ENCODE peak calls at places on chromosomes 4 and X, in eight cellular contexts. I, C, B, F, V, G, J and X are unnamed samples.

GRCh38 chr4:106095408-106095807 is 200.1 kb downstream of the NPNT start:
- DNase-seq in C (peak; percentile 2), I (no peak), J (no peak), F (no peak), G (no peak), V (no peak), B (no peak), X (no peak)

GRCh38 chr4:72209600-72209999 is 177.8 kb downstream of the NPFFR2 start:
- DNase-seq in F (no peak), C (no peak), V (no peak), B (no peak), G (no peak), J (no peak), I (no peak), X (no peak)

GRCh38 chr4:2389691-2390090 is 28.8 kb downstream of the ZFYVE28 start:
- DNase-seq in G (no peak), V (no peak), C (no peak), I (no peak), J (no peak), F (no peak), B (no peak), X (no peak)

GRCh38 chr4:146548443-146548842 is 26.7 kb upstream of the SLC10A7 start:
- DNase-seq in F (no peak), J (no peak), I (no peak), C (no peak), V (no peak), B (no peak), G (peak; percentile 48), X (no peak)

GRCh38 chr4:24736066-24736465 is 59.3 kb upstream of the SOD3 start:
- DNase-seq in J (peak; percentile 27), F (no peak), C (peak; percentile 20), B (peak; percentile 10), V (no peak), G (no peak), I (no peak), X (no peak)

GRCh38 chr4:54418468-54418867 is 189.4 kb downstream of the PDGFRA start:
- DNase-seq in J (no peak), C (no peak), V (no peak), G (no peak), B (no peak), I (no peak), F (no peak), X (no peak)

GRCh38 chrX:74579597-74580209 is 34.7 kb downstream of the RLIM start:
- DNase-seq in C (peak; percentile 14), G (no peak), F (no peak), B (peak; percentile 5), I (no peak), J (no peak), V (no peak), X (no peak)

GRCh38 chrX:23383411-23383810 is 48.8 kb downstream of the PTCHD1 start:
- DNase-seq in F (no peak), J (no peak), C (peak; percentile 7), B (peak; percentile 49), I (no peak), G (no peak), V (no peak), X (no peak)

GRCh38 chrX:427812-428725 is 41.4 kb upstream of the PPP2R3B start:
- DNase-seq in G (peak; percentile 12), F (peak; percentile 49), C (no peak), J (no peak), V (no peak), B (peak; percentile 12), I (no peak), X (no peak)

GRCh38 chr4:14294611-14295010 is 667.1 kb upstream of the BOD1L1 start:
- DNase-seq in G (no peak), F (no peak), B (peak; percentile 46), I (no peak), C (peak; percentile 23), J (no peak), V (no peak), X (no peak)

GRCh38 chrX:133859336-133859735 is 126.1 kb downstream of the GPC3 start:
- DNase-seq in F (no peak), C (no peak), I (no peak), J (no peak), B (no peak), G (no peak), V (no peak), X (no peak)

GRCh38 chr4:46081674-46082073 is 42.2 kb downstream of the GABRG1 start:
- DNase-seq in J (no peak), C (no peak), B (no peak), G (no peak), F (no peak), V (no peak), I (no peak), X (no peak)

GRCh38 chrX:72659726-72660125 is 54.4 kb downstream of the PHKA1 start:
- DNase-seq in G (no peak), C (no peak), J (no peak), I (no peak), B (no peak), V (no peak), F (no peak), X (no peak)

GRCh38 chr4:153634737-153635353 is 49.2 kb upstream of the TLR2 start:
- DNase-seq in J (no peak), B (peak; percentile 54), C (peak; percentile 8), V (no peak), F (peak; percentile 48), I (no peak), G (peak; percentile 21), X (no peak)

GRCh38 chr4:179709961-179710624 is 2267.9 kb upstream of the AGA start:
- DNase-seq in C (no peak), J (no peak), G (no peak), F (no peak), B (no peak), V (no peak), I (no peak), X (no peak)

GRCh38 chr4:139099366-139099982 is 77.5 kb downstream of the ELF2 start:
- DNase-seq in C (peak; percentile 86), B (peak; percentile 86), J (peak; percentile 84), I (no peak), G (peak; percentile 84), F (peak; percentile 84), V (peak; percentile 60), X (no peak)

GRCh38 chrX:11887175-11887574 is 129.1 kb downstream of the MSL3 start:
- DNase-seq in I (no peak), B (no peak), F (no peak), G (no peak), V (no peak), C (no peak), J (no peak), X (no peak)
- H3K27ac ChIP-seq in I (no peak overlapping the region), B (no peak overlapping the region), F (no peak overlapping the region), G (no peak overlapping the region), V (no peak overlapping the region), C (no peak overlapping the region), J (no peak overlapping the region), X (no peak overlapping the region)

GRCh38 chr4:169152899-169153298 is 117.9 kb downstream of the SH3RF1 start:
- DNase-seq in I (no peak), G (no peak), B (no peak), V (no peak), F (no peak), C (no peak), J (no peak), X (no peak)
- TF ChIP-seq CTCF in I (no peak), G (no peak), B (peak; percentile 10), V (no peak), F (no peak), C (no peak), J (peak; percentile 42), X (no peak)

DNA sequence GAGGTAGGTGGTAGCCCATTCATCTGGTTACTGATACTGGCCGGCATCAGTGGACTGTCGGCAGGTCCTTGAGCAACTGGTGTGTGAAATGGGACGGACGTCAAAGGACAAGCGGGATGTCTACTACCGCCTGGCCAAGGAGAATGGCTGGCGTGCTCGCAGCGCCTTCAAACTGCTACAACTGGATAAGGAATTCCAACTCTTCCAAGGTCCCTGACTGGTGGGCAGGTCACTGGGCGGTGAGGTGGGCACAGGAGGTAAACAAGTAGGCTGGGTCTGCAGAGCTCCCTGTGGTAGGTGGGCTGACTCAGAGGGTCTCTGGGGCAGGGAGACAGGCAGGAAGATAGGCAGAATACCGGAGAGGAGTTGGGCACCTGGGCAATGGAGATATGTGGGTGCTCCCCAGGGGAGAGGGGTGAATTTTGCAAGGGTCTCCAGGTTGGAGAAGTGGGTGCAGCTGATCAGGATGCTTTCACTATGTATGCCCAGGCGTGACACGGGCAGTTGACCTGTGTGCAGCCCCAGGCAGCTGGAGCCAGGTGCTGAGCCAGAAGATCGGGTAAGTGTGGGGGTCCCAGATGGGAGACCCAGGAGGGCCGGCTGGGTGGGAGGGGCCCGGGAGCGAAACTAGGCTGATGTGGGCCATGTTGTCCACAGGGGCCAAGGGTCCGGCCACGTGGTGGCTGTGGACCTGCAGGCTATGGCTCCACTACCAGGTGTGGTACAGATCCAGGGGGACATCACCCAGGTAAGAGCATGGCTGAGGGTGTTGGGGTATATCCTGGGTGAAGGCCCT is 2.2 kb downstream of the FTSJ1 start:
- DNase-seq in V (no peak), J (no peak), B (no peak), F (no peak), C (no peak), I (no peak), G (no peak), X (no peak)
- H3K4me3 ChIP-seq in V (no peak overlapping the region), J (no peak overlapping the region), B (no peak overlapping the region), F (no peak overlapping the region), C (no peak overlapping the region), I (no peak overlapping the region), G (no peak overlapping the region), X (no peak overlapping the region)

GRCh38 chr4:127624176-127624575 is 8.6 kb upstream of the INTU start:
- DNase-seq in B (no peak), I (no peak), G (no peak), F (no peak), J (no peak), V (no peak), C (no peak), X (no peak)
- H3K27ac ChIP-seq in B (no peak overlapping the region), I (peak overlapping the region; percentile 61), G (no peak overlapping the region), F (no peak overlapping the region), J (no peak overlapping the region), V (no peak overlapping the region), C (no peak overlapping the region), X (no peak overlapping the region)